ENCODE peak calls at places on chromosomes 16 and 17, in six cellular contexts. Y, L, A, I, O and D are unnamed samples.

GRCh38 chr17:48873212-48873611 is 19.4 kb upstream of the ATP5MC1 start:
- DNase-seq in Y (peak; percentile 40), A (no peak), I (peak; percentile 65), L (no peak), O (peak; percentile 47), D (no peak)

GRCh38 chr17:46894024-46894423 is 28.9 kb upstream of the GOSR2 start:
- DNase-seq in I (no peak), A (no peak), L (no peak), O (no peak), Y (no peak), D (no peak)

GRCh38 chr16:6884002-6884401 is 448.6 kb upstream of the RBFOX1 start:
- DNase-seq in I (no peak), A (no peak), O (no peak), Y (no peak), L (no peak), D (no peak)

GRCh38 chr17:4167786-4168185 is 24.8 kb downstream of the CYB5D2 start:
- DNase-seq in Y (no peak), A (no peak), I (no peak), O (no peak), L (peak; percentile 19), D (no peak)

GRCh38 chr17:82767041-82767754 is 15.3 kb downstream of the TBCD start:
- DNase-seq in L (peak; percentile 46), Y (peak; percentile 54), I (peak; percentile 65), O (no peak), A (peak; percentile 44), D (peak; percentile 85)

GRCh38 chr17:10871914-10872313 is 34.0 kb upstream of the PIRT start:
- DNase-seq in Y (no peak), O (no peak), I (no peak), L (no peak), A (no peak), D (peak; percentile 16)

GRCh38 chr17:74235040-74235581 is 21.7 kb downstream of the TTYH2 start:
- DNase-seq in I (no peak), A (no peak), O (no peak), L (no peak), Y (no peak), D (peak; percentile 81)

GRCh38 chr16:57795431-57795878 is 6.8 kb downstream of the KIFC3 start:
- DNase-seq in O (peak; percentile 41), I (peak; percentile 90), Y (peak; percentile 50), A (no peak), L (peak; percentile 27), D (peak; percentile 56)

GRCh38 chr17:20208717-20209116 is 199.6 kb downstream of the SPECC1 start:
- DNase-seq in L (no peak), A (no peak), I (no peak), Y (no peak), O (no peak), D (peak; percentile 85)

GRCh38 chr16:66120656-66121055 is 245.8 kb upstream of the CDH5 start:
- DNase-seq in A (no peak), O (no peak), L (no peak), I (no peak), Y (no peak), D (no peak)

GRCh38 chr16:3035289-3035971 is 1.3 kb downstream of the BICDL2 start:
- DNase-seq in Y (no peak), L (no peak), I (no peak), O (no peak), A (no peak), D (no peak)

GRCh38 chr16:80158766-80159165 is 382.0 kb upstream of the DYNLRB2 start:
- DNase-seq in O (no peak), L (no peak), I (no peak), Y (no peak), A (no peak), D (no peak)

GRCh38 chr17:57913576-57914273 is 41.5 kb downstream of the CUEDC1 start:
- DNase-seq in I (no peak), A (no peak), L (no peak), Y (no peak), O (no peak), D (no peak)

GRCh38 chr17:5500804-5501391 is 14.5 kb downstream of the MIS12 start:
- DNase-seq in L (peak; percentile 78), A (peak; percentile 70), I (peak; percentile 98), O (peak; percentile 51), Y (peak; percentile 67), D (peak; percentile 86)

GRCh38 chr16:17423195-17423594 is 47.6 kb downstream of the XYLT1 start:
- DNase-seq in O (no peak), Y (no peak), A (no peak), L (no peak), I (peak; percentile 63), D (no peak)

GRCh38 chr17:63361182-63361581 is 84.9 kb downstream of the CYB561 start:
- DNase-seq in L (no peak), I (no peak), O (no peak), A (no peak), Y (no peak), D (no peak)

GRCh38 chr17:61744804-61745203 is 118.5 kb downstream of the BRIP1 start:
- DNase-seq in O (no peak), Y (no peak), L (no peak), I (no peak), A (no peak), D (no peak)

GRCh38 chr16:74738134-74738541 is 36.5 kb downstream of the FA2H start:
- DNase-seq in I (no peak), A (no peak), O (no peak), L (no peak), Y (no peak), D (no peak)

GRCh38 chr16:88967800-88968588 is 9.0 kb downstream of the CBFA2T3 start:
- DNase-seq in L (no peak), A (peak; percentile 89), O (no peak), I (no peak), Y (no peak), D (no peak)

GRCh38 chr17:81163703-81164413 is 1.4 kb upstream of the PVALEF start:
- DNase-seq in A (no peak), I (no peak), Y (no peak), L (no peak), O (no peak), D (no peak)
- H3K4me1 ChIP-seq in A (peaks cover 5% of the 10 kb centered on the region), I (no peaks in the 10 kb centered on the region), Y (peaks cover 26% of the 10 kb centered on the region), L (no peaks in the 10 kb centered on the region), O (peaks cover 32% of the 10 kb centered on the region), D (peaks cover 18% of the 10 kb centered on the region)

GRCh38 chr16:46756772-46757171 is 8.6 kb upstream of the MYLK3 start:
- DNase-seq in O (no peak), Y (no peak), I (no peak), L (no peak), A (no peak), D (no peak)
- H3K4me3 ChIP-seq in O (peak overlapping the region; percentile 58), Y (peak overlapping the region; percentile 7), I (no peak overlapping the region), L (no peak overlapping the region), A (no peak overlapping the region), D (no peak overlapping the region)

GRCh38 chr17:80546267-80546666 is 1.6 kb downstream of the RPTOR start:
- DNase-seq in Y (no peak), I (no peak), A (no peak), L (no peak), O (no peak), D (no peak)

GRCh38 chr17:80544655-80545498 is at the start of gene RPTOR:
- DNase-seq in L (peak; percentile 90), A (peak; percentile 92), Y (peak; percentile 92), I (peak; percentile 95), O (peak; percentile 89), D (peak; percentile 96)

GRCh38 chr17:80545499-80545826 is 825 bp downstream of the RPTOR start:
- DNase-seq in I (peak; percentile 56), Y (no peak), A (no peak), O (no peak), L (no peak), D (no peak)
- H3K4me1 ChIP-seq in I (peaks cover 2% of the 10 kb centered on the region), Y (peaks cover 30% of the 10 kb centered on the region), A (peaks cover 20% of the 10 kb centered on the region), O (peaks cover 43% of the 10 kb centered on the region), L (peaks cover 14% of the 10 kb centered on the region), D (peaks cover 13% of the 10 kb centered on the region)

DNA sequence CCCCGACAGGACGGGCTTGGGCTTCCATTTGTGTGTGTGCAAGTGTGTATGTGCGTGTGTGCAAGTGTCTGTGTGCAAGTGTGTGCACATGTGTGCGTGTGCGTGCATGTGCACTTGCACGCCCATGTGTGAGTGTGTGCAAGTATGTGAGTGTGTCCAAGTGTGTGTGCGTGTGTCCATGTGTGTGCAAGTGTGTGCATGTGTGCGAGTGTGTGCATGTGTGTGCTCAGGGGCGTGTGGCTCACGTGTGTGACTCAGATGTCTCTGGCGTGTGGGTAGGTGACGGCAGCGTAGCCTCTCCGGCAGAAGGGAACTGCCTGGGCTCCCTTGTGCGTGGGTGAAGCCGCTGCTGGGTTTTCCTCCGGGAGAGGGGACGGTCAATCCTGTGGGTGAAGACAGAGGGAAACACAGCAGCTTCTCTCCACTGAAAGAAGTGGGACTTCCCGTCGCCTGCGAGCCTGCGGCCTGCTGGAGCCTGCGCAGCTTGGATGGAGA is 23.1 kb upstream of the ITGAX start:
- DNase-seq in L (no peak), O (no peak), Y (no peak), I (no peak), A (no peak), D (no peak)
- H3K4me3 ChIP-seq in L (peak overlapping the region; percentile 45), O (no peak overlapping the region), Y (no peak overlapping the region), I (no peak overlapping the region), A (no peak overlapping the region), D (no peak overlapping the region)

DNA sequence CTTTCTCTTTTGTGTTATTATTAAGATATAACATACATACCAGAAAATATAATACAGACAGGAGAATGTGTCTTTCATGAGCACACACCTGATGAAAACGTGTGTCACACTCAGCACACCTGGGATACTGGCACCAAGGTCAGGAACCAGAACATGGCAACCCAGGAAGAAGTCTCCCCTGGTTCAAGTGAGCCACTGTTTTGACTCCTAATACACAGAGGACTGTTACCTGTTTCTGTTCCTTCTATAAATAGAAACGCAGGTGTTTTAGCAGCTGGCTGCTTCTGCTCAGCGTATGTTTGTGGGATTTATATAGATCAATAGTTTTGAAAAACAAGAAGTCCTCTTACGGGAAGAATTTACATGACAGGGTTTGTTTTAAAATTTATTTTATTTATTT is 3.5 kb downstream of the SEC14L1 start:
- DNase-seq in O (no peak), I (no peak), A (no peak), L (no peak), Y (no peak), D (no peak)
- H3K4me1 ChIP-seq in O (peaks cover 82% of the 10 kb centered on the region), I (peaks cover 3% of the 10 kb centered on the region), A (peaks cover 36% of the 10 kb centered on the region), L (peaks cover 27% of the 10 kb centered on the region), Y (peaks cover 71% of the 10 kb centered on the region), D (peaks cover 50% of the 10 kb centered on the region)

GRCh38 chr16:85029413-85029794 is 1.8 kb downstream of the KIAA0513 start:
- DNase-seq in Y (no peak), I (peak; percentile 63), O (no peak), L (peak; percentile 63), A (no peak), D (peak; percentile 27)
- H3K4me3 ChIP-seq in Y (peak overlapping the region; percentile 88), I (no peak overlapping the region), O (peak overlapping the region; percentile 86), L (no peak overlapping the region), A (peak overlapping the region; percentile 2), D (no peak overlapping the region)

GRCh38 chr17:50865868-50866260 is 290 bp downstream of the TOB1 start:
- DNase-seq in L (no peak), O (no peak), A (no peak), Y (no peak), I (no peak), D (no peak)

GRCh38 chr17:50864747-50865059 is 1.5 kb downstream of the TOB1 start:
- DNase-seq in L (no peak), A (no peak), Y (no peak), I (no peak), O (no peak), D (no peak)

GRCh38 chr17:50863221-50863843 is 2.8 kb downstream of the TOB1 start:
- DNase-seq in A (peak; percentile 27), L (peak; percentile 42), O (no peak), I (peak; percentile 70), Y (no peak), D (peak; percentile 73)

GRCh38 chr17:50865060-50865867 is 890 bp downstream of the TOB1 start:
- DNase-seq in L (peak; percentile 54), Y (peak; percentile 63), I (peak; percentile 80), O (peak; percentile 64), A (peak; percentile 45), D (peak; percentile 56)

GRCh38 chr17:50863931-50864330 is 2.2 kb downstream of the TOB1 start:
- DNase-seq in O (no peak), Y (no peak), L (no peak), A (no peak), I (no peak), D (no peak)
- H3K4me1 ChIP-seq in O (peaks cover 74% of the 10 kb centered on the region), Y (peaks cover 53% of the 10 kb centered on the region), L (peaks cover 36% of the 10 kb centered on the region), A (peaks cover 9% of the 10 kb centered on the region), I (no peaks in the 10 kb centered on the region), D (peaks cover 7% of the 10 kb centered on the region)